ENCODE peak calls at places on chromosome 10, in eight cellular contexts. One of them, this sample, is unnamed. For H3K27me3, the result is how much of the 10 kb centered on the place peaks cover.

GRCh38 chr10:124516181-124516580 is 54.6 kb downstream of the LHPP start:
- DNase-seq in GM23248: no peak
- DNase-seq in HepG2: no peak
- DNase-seq in lower lobe of right lung: peak
- DNase-seq in pancreas: no peak
- DNase-seq in ovary: no peak
- DNase-seq in GM23338: no peak
- DNase-seq in heart right ventricle: no peak
- DNase-seq in this sample: peak

GRCh38 chr10:128869101-128869712 is 597.8 kb upstream of the MGMT start:
- DNase-seq in HepG2: no peak
- DNase-seq in GM23248: no peak
- DNase-seq in GM23338: no peak
- DNase-seq in ovary: no peak
- DNase-seq in lower lobe of right lung: no peak
- DNase-seq in heart right ventricle: peak
- DNase-seq in pancreas: no peak
- DNase-seq in this sample: no peak

GRCh38 chr10:128254486-128254885 is 128.3 kb upstream of the MKI67 start:
- DNase-seq in ovary: no peak
- DNase-seq in pancreas: no peak
- DNase-seq in heart right ventricle: no peak
- DNase-seq in HepG2: no peak
- DNase-seq in lower lobe of right lung: no peak
- DNase-seq in GM23338: no peak
- DNase-seq in GM23248: no peak
- DNase-seq in this sample: no peak

GRCh38 chr10:31999261-31999660 is 57.0 kb downstream of the KIF5B start:
- DNase-seq in pancreas: no peak
- DNase-seq in heart right ventricle: no peak
- DNase-seq in GM23248: no peak
- DNase-seq in lower lobe of right lung: no peak
- DNase-seq in ovary: no peak
- DNase-seq in GM23338: no peak
- DNase-seq in HepG2: no peak
- DNase-seq in this sample: no peak

GRCh38 chr10:85986777-85987176 is 379.8 kb downstream of the GRID1 start:
- DNase-seq in pancreas: no peak
- DNase-seq in lower lobe of right lung: no peak
- DNase-seq in HepG2: no peak
- DNase-seq in GM23338: no peak
- DNase-seq in heart right ventricle: no peak
- DNase-seq in GM23248: no peak
- DNase-seq in ovary: no peak
- DNase-seq in this sample: no peak

GRCh38 chr10:93468532-93469213 is 13.5 kb downstream of the MYOF start:
- DNase-seq in HepG2: peak
- DNase-seq in pancreas: no peak
- DNase-seq in GM23338: no peak
- DNase-seq in GM23248: peak
- DNase-seq in lower lobe of right lung: no peak
- DNase-seq in ovary: no peak
- DNase-seq in heart right ventricle: no peak
- DNase-seq in this sample: peak

GRCh38 chr10:80283536-80284199 is 5.8 kb downstream of the MAT1A start:
- DNase-seq in HepG2: no peak
- DNase-seq in ovary: no peak
- DNase-seq in GM23248: no peak
- DNase-seq in pancreas: no peak
- DNase-seq in lower lobe of right lung: no peak
- DNase-seq in heart right ventricle: no peak
- DNase-seq in GM23338: no peak
- DNase-seq in this sample: no peak

GRCh38 chr10:89465196-89465595 is 50.8 kb downstream of the IFIT5 start:
- DNase-seq in lower lobe of right lung: no peak
- DNase-seq in GM23338: no peak
- DNase-seq in pancreas: no peak
- DNase-seq in GM23248: no peak
- DNase-seq in ovary: no peak
- DNase-seq in heart right ventricle: no peak
- DNase-seq in HepG2: no peak
- DNase-seq in this sample: no peak

GRCh38 chr10:70348228-70348850 is 34.1 kb downstream of the LRRC20 start:
- DNase-seq in pancreas: peak
- DNase-seq in GM23338: peak
- DNase-seq in GM23248: peak
- DNase-seq in HepG2: no peak
- DNase-seq in lower lobe of right lung: no peak
- DNase-seq in heart right ventricle: peak
- DNase-seq in ovary: no peak
- DNase-seq in this sample: peak

GRCh38 chr10:31912289-31912688 is 16.3 kb downstream of the ARHGAP12 start:
- DNase-seq in lower lobe of right lung: no peak
- DNase-seq in heart right ventricle: no peak
- DNase-seq in HepG2: no peak
- DNase-seq in GM23338: no peak
- DNase-seq in GM23248: peak
- DNase-seq in ovary: no peak
- DNase-seq in pancreas: no peak
- DNase-seq in this sample: no peak

GRCh38 chr10:13115832-13116793 is 16.1 kb downstream of the OPTN start:
- DNase-seq in ovary: no peak
- DNase-seq in HepG2: no peak
- DNase-seq in lower lobe of right lung: no peak
- DNase-seq in pancreas: no peak
- DNase-seq in GM23248: no peak
- DNase-seq in heart right ventricle: no peak
- DNase-seq in GM23338: no peak
- DNase-seq in this sample: no peak

GRCh38 chr10:35579116-35579515 is 26.0 kb upstream of the GJD4 start:
- DNase-seq in GM23338: no peak
- DNase-seq in pancreas: no peak
- DNase-seq in heart right ventricle: no peak
- DNase-seq in GM23248: no peak
- DNase-seq in lower lobe of right lung: no peak
- DNase-seq in ovary: no peak
- DNase-seq in HepG2: no peak
- DNase-seq in this sample: no peak

GRCh38 chr10:34145751-34146150 is 669.3 kb downstream of the PARD3 start:
- DNase-seq in HepG2: no peak
- DNase-seq in heart right ventricle: no peak
- DNase-seq in GM23248: peak
- DNase-seq in pancreas: no peak
- DNase-seq in ovary: no peak
- DNase-seq in lower lobe of right lung: no peak
- DNase-seq in GM23338: no peak
- DNase-seq in this sample: no peak

GRCh38 chr10:73744690-73744994 is 470 bp downstream of the SEC24C start:
- DNase-seq in GM23338: peak
- DNase-seq in heart right ventricle: no peak
- DNase-seq in lower lobe of right lung: peak
- DNase-seq in HepG2: peak
- DNase-seq in ovary: no peak
- DNase-seq in GM23248: peak
- DNase-seq in pancreas: no peak
- DNase-seq in this sample: peak

GRCh38 chr10:124690971-124691370 is 53.2 kb downstream of the FAM53B start:
- DNase-seq in heart right ventricle: no peak
- DNase-seq in lower lobe of right lung: no peak
- DNase-seq in GM23248: no peak
- DNase-seq in ovary: no peak
- DNase-seq in GM23338: no peak
- DNase-seq in pancreas: no peak
- DNase-seq in HepG2: no peak
- DNase-seq in this sample: no peak

GRCh38 chr10:24206926-24207701 is 1.8 kb upstream of the KIAA1217 start:
- DNase-seq in heart right ventricle: no peak
- DNase-seq in GM23338: no peak
- DNase-seq in pancreas: no peak
- DNase-seq in GM23248: no peak
- DNase-seq in HepG2: no peak
- DNase-seq in lower lobe of right lung: no peak
- DNase-seq in ovary: no peak
- DNase-seq in this sample: no peak

GRCh38 chr10:71587941-71588573 is 131.5 kb downstream of the C10orf105 start:
- DNase-seq in HepG2: no peak
- DNase-seq in pancreas: no peak
- DNase-seq in ovary: no peak
- DNase-seq in GM23338: no peak
- DNase-seq in GM23248: no peak
- DNase-seq in lower lobe of right lung: no peak
- DNase-seq in heart right ventricle: no peak
- DNase-seq in this sample: no peak

GRCh38 chr10:73857446-73857845 is 16.9 kb downstream of the CAMK2G start:
- DNase-seq in pancreas: no peak
- DNase-seq in GM23338: no peak
- DNase-seq in ovary: no peak
- DNase-seq in GM23248: no peak
- DNase-seq in heart right ventricle: no peak
- DNase-seq in lower lobe of right lung: no peak
- DNase-seq in HepG2: no peak
- DNase-seq in this sample: no peak

GRCh38 chr10:99930731-99931550 is 78.8 kb downstream of the DNMBP start:
- DNase-seq in pancreas: peak
- DNase-seq in GM23248: no peak
- DNase-seq in GM23338: peak
- DNase-seq in lower lobe of right lung: peak
- DNase-seq in ovary: no peak
- DNase-seq in heart right ventricle: no peak
- DNase-seq in HepG2: peak
- DNase-seq in this sample: no peak

DNA sequence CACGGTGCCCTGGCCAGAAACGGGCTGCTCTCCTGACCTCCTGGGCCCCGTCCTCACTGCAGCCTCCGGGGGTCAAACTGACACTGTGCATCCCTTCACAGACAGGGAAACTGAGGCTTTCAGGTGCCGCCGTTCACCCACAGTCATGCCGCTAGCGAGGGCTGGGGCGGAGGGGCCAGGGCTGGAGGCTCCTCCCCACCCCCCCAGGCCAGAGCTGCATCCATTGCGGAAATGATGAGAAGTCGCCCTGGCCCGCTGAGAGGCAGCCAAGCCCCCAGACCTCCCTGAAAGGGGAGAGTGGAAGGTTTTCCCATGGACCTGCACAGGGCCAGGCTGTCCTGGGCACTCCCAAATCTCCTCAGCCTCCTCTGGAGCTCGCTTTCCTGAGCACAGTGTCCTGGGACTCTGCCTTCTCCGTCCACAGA is 16.5 kb upstream of the INPP5A start:
- DNase-seq in GM23338: no peak
- DNase-seq in lower lobe of right lung: peak
- DNase-seq in pancreas: no peak
- DNase-seq in GM23248: no peak
- DNase-seq in HepG2: no peak
- DNase-seq in heart right ventricle: peak
- DNase-seq in ovary: peak
- DNase-seq in this sample: peak
- H3K27me3 ChIP-seq in GM23338: under half
- H3K27me3 ChIP-seq in lower lobe of right lung: under half
- H3K27me3 ChIP-seq in pancreas: under half
- H3K27me3 ChIP-seq in GM23248: under half
- H3K27me3 ChIP-seq in HepG2: under half
- H3K27me3 ChIP-seq in heart right ventricle: under half
- H3K27me3 ChIP-seq in ovary: under half
- H3K27me3 ChIP-seq in this sample: under half

DNA sequence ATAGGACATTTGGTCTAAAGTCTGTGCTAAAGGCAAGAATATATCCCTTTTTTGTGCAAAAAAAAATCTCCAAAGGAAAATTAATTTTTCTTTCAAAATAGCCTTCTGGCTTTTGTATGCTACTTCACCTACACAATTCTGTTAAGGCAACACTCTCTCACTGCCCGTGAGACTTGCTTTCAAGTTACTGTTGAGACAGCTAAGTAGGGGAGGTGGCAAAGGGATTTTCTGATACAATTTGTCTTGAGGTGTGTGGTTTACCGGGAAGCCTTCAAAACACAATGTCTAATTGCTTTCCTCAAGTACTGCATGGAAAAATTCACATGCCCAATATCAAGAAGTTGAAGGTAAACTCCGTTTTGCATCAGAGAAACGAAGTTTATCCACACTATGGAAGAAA is 50.8 kb upstream of the RSU1 start:
- DNase-seq in pancreas: no peak
- DNase-seq in ovary: no peak
- DNase-seq in GM23248: no peak
- DNase-seq in HepG2: no peak
- DNase-seq in heart right ventricle: no peak
- DNase-seq in GM23338: peak
- DNase-seq in lower lobe of right lung: no peak
- DNase-seq in this sample: no peak
- H3K4me3 ChIP-seq in pancreas: no peak
- H3K4me3 ChIP-seq in ovary: no peak
- H3K4me3 ChIP-seq in GM23248: peak
- H3K4me3 ChIP-seq in HepG2: no peak
- H3K4me3 ChIP-seq in heart right ventricle: no peak
- H3K4me3 ChIP-seq in GM23338: peak
- H3K4me3 ChIP-seq in lower lobe of right lung: no peak
- H3K4me3 ChIP-seq in this sample: no peak

GRCh38 chr10:380313-380955 is 245.2 kb downstream of the ZMYND11 start:
- DNase-seq in GM23338: no peak
- DNase-seq in ovary: no peak
- DNase-seq in lower lobe of right lung: no peak
- DNase-seq in GM23248: no peak
- DNase-seq in HepG2: no peak
- DNase-seq in heart right ventricle: no peak
- DNase-seq in pancreas: no peak
- DNase-seq in this sample: no peak
- H3K27ac ChIP-seq in GM23338: no peak
- H3K27ac ChIP-seq in ovary: no peak
- H3K27ac ChIP-seq in lower lobe of right lung: no peak
- H3K27ac ChIP-seq in GM23248: no peak
- H3K27ac ChIP-seq in HepG2: no peak
- H3K27ac ChIP-seq in heart right ventricle: no peak
- H3K27ac ChIP-seq in pancreas: no peak
- H3K27ac ChIP-seq in this sample: no peak

GRCh38 chr10:101121661-101122045 is 9.4 kb upstream of the TLX1 start:
- DNase-seq in ovary: no peak
- DNase-seq in pancreas: no peak
- DNase-seq in heart right ventricle: no peak
- DNase-seq in GM23248: no peak
- DNase-seq in GM23338: no peak
- DNase-seq in HepG2: no peak
- DNase-seq in lower lobe of right lung: no peak
- DNase-seq in this sample: peak

GRCh38 chr10:101116754-101117153 is 14.3 kb upstream of the TLX1 start:
- DNase-seq in heart right ventricle: no peak
- DNase-seq in GM23338: no peak
- DNase-seq in lower lobe of right lung: no peak
- DNase-seq in HepG2: no peak
- DNase-seq in ovary: no peak
- DNase-seq in GM23248: no peak
- DNase-seq in pancreas: no peak
- DNase-seq in this sample: peak

GRCh38 chr10:101120520-101120883 is 10.6 kb upstream of the TLX1 start:
- DNase-seq in heart right ventricle: no peak
- DNase-seq in HepG2: no peak
- DNase-seq in GM23338: no peak
- DNase-seq in GM23248: no peak
- DNase-seq in ovary: no peak
- DNase-seq in lower lobe of right lung: no peak
- DNase-seq in pancreas: no peak
- DNase-seq in this sample: no peak

GRCh38 chr10:101120884-101121660 is 10.0 kb upstream of the TLX1 start:
- DNase-seq in HepG2: no peak
- DNase-seq in GM23338: no peak
- DNase-seq in ovary: no peak
- DNase-seq in heart right ventricle: no peak
- DNase-seq in pancreas: no peak
- DNase-seq in lower lobe of right lung: no peak
- DNase-seq in GM23248: peak
- DNase-seq in this sample: peak

GRCh38 chr10:101118031-101118430 is 13.1 kb upstream of the TLX1 start:
- DNase-seq in ovary: no peak
- DNase-seq in lower lobe of right lung: no peak
- DNase-seq in GM23338: no peak
- DNase-seq in pancreas: no peak
- DNase-seq in heart right ventricle: no peak
- DNase-seq in GM23248: no peak
- DNase-seq in HepG2: no peak
- DNase-seq in this sample: no peak
- H3K27me3 ChIP-seq in ovary: under half
- H3K27me3 ChIP-seq in lower lobe of right lung: half or more
- H3K27me3 ChIP-seq in GM23338: half or more
- H3K27me3 ChIP-seq in pancreas: under half
- H3K27me3 ChIP-seq in heart right ventricle: under half
- H3K27me3 ChIP-seq in GM23248: half or more
- H3K27me3 ChIP-seq in HepG2: under half
- H3K27me3 ChIP-seq in this sample: under half

This sample was measured in aorta.